ENCODE peak calls at places on chromosomes 6 and 20, in six cellular contexts. P is SJSA1; L is CD4-positive, alpha-beta T cell; X is mesendoderm; A is vagina; V is RWPE2. Z is an unnamed sample.

GRCh38 chr6:135018057-135018456 is 36.6 kb downstream of the HBS1L start:
- DNase-seq in P (no peak), L (no peak), X (no peak), A (no peak), V (no peak), Z (no peak)

GRCh38 chr20:38200646-38201045 is 35.6 kb upstream of the TGM2 start:
- DNase-seq in P (no peak), L (no peak), X (no peak), A (no peak), V (peak), Z (no peak)

GRCh38 chr6:153028261-153028660 is 25.8 kb upstream of the MTRF1L start:
- DNase-seq in P (peak), L (no peak), X (no peak), A (no peak), V (no peak), Z (no peak)

GRCh38 chr20:61387204-61387958 is 135.3 kb downstream of the CDH4 start:
- DNase-seq in P (no peak), L (no peak), X (peak), A (no peak), V (peak), Z (no peak)

GRCh38 chr6:41538556-41539182 is 7.5 kb upstream of the FOXP4 start:
- DNase-seq in P (no peak), L (no peak), X (no peak), A (no peak), V (no peak), Z (no peak)

GRCh38 chr20:11394145-11394833 is 523.4 kb upstream of the BTBD3 start:
- DNase-seq in P (peak), L (no peak), X (no peak), A (no peak), V (no peak), Z (no peak)

GRCh38 chr6:168713839-168714238 is 272.9 kb downstream of the SMOC2 start:
- DNase-seq in P (no peak), L (no peak), X (peak), A (peak), V (no peak), Z (no peak)

GRCh38 chr20:51528263-51529026 is 14.1 kb downstream of the NFATC2 start:
- DNase-seq in P (no peak), L (peak), X (no peak), A (no peak), V (no peak), Z (no peak)

GRCh38 chr20:37243937-37244571 is 17.6 kb downstream of the GHRH start:
- DNase-seq in P (no peak), L (no peak), X (no peak), A (no peak), V (no peak), Z (peak)

GRCh38 chr6:151067684-151068596 is 171.8 kb upstream of the AKAP12 start:
- DNase-seq in P (peak), L (no peak), X (no peak), A (peak), V (peak), Z (peak)

GRCh38 chr20:25249198-25249931 is 1.5 kb downstream of the PYGB start:
- DNase-seq in P (no peak), L (no peak), X (no peak), A (no peak), V (no peak), Z (peak)

GRCh38 chr6:3659748-3660147 is 91.8 kb downstream of the PXDC1 start:
- DNase-seq in P (no peak), L (no peak), X (no peak), A (peak), V (no peak), Z (no peak)

GRCh38 chr6:225121-225721 is 67.1 kb upstream of the DUSP22 start:
- DNase-seq in P (no peak), L (peak), X (no peak), A (peak), V (peak), Z (peak)

GRCh38 chr6:105384004-105384403 is 18.9 kb downstream of the PREP start:
- DNase-seq in P (no peak), L (no peak), X (peak), A (no peak), V (peak), Z (no peak)

GRCh38 chr20:39318911-39319310 is 356.8 kb downstream of the DHX35 start:
- DNase-seq in P (no peak), L (no peak), X (no peak), A (no peak), V (no peak), Z (no peak)

GRCh38 chr6:20826378-20826777 is 292.1 kb downstream of the CDKAL1 start:
- DNase-seq in P (peak), L (no peak), X (no peak), A (no peak), V (no peak), Z (no peak)

DNA sequence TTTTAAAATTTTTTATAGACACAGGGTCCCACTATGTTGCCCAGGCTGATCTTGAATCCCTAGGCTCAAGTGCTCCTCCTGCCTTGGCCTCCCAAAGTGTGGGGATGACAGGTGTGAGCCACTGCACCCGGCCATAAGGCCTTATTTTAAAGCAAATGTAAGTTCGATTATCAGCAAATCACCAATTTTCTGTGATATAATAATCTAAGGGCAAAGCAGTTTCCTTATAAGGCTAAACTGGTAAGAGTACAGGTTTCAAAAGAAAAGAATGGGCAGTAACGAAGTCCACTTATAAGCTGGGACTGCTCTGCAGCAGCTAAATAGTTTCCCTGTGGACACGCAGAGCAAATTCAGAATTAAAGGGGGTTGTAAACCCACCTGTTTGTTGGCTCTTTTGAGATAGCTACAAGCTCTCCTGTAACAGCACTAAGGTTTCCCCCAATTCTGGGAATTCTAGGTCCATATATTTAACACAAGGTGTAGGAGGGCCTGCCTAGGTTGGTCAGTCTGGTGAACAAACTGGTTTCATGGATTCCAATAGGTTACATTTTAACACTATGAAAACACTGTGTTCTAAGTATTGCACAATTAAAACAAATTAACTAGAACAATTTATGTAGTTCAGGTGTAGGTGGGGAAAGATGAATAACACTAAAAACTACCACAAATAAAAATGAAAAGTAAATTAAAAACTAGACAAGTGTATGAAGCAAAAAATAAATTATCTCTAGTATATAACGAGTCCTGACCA is 26.3 kb downstream of the LHFPL5 start:
- DNase-seq in P (no peak), L (no peak), X (no peak), A (no peak), V (no peak), Z (no peak)
- H3K27ac ChIP-seq in P (no peak), L (no peak), X (no peak), A (no peak), V (no peak), Z (no peak)

GRCh38 chr6:63803371-63803770 is 167.8 kb downstream of the PHF3 start:
- DNase-seq in P (no peak), L (no peak), X (no peak), A (no peak), V (no peak), Z (no peak)
- H3K27ac ChIP-seq in P (no peak), L (no peak), X (no peak), A (no peak), V (peak), Z (no peak)

GRCh38 chr6:112205521-112206458 is 48.6 kb downstream of the LAMA4 start:
- DNase-seq in P (peak), L (no peak), X (peak), A (no peak), V (no peak), Z (no peak)
- H3K27ac ChIP-seq in P (no peak), L (no peak), X (peak), A (peak), V (peak), Z (no peak)

GRCh38 chr6:158909938-158910337 is 90.1 kb downstream of the RSPH3 start:
- DNase-seq in P (no peak), L (no peak), X (peak), A (no peak), V (no peak), Z (no peak)
- H3K27ac ChIP-seq in P (no peak), L (no peak), X (no peak), A (no peak), V (peak), Z (no peak)

GRCh38 chr6:99393698-99394531 is at the start of gene COQ3:
- DNase-seq in P (peak), L (peak), X (peak), A (no peak), V (peak), Z (peak)
- H3K27ac ChIP-seq in P (peak), L (no peak), X (peak), A (peak), V (peak), Z (peak)

DNA sequence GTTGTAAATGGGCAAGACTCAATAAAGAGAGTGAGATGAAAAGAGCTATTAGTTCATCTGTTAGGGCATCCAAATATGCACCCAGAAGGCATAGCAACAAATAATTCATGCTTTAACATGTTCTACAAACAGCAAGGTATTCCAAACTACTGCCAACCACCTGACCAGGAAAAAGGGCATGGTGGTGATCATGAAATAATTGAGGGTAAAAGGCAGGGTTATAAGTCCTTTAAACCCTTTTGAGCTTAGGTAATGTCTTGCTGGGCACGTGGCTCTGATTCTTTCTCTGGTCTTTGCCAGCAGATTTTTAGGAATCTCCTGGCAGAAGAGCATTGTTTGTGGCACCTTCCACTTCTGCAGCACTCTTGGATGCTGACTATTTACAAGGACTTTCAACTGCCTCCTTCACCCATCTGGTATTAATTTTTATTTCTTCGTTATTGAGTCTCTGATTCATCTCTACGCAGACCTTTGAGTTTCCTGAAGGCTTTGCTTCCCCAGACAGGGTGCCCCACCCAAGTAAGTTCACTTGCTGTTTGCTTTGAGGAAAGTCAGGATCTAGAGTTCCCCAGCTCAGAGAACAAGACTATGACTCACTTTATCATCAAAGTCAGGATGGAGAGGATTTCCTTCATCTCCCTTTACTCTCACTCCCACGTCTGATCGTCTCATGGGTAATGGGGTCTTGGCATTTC is 83.4 kb upstream of the NEDD9 start:
- DNase-seq in P (peak), L (no peak), X (no peak), A (no peak), V (no peak), Z (no peak)
- H3K27ac ChIP-seq in P (peak), L (no peak), X (no peak), A (peak), V (peak), Z (no peak)

GRCh38 chr6:37190159-37190535 is 20.2 kb downstream of the PIM1 start:
- DNase-seq in P (no peak), L (no peak), X (no peak), A (no peak), V (no peak), Z (no peak)
- H3K27ac ChIP-seq in P (no peak), L (no peak), X (no peak), A (no peak), V (no peak), Z (no peak)

DNA sequence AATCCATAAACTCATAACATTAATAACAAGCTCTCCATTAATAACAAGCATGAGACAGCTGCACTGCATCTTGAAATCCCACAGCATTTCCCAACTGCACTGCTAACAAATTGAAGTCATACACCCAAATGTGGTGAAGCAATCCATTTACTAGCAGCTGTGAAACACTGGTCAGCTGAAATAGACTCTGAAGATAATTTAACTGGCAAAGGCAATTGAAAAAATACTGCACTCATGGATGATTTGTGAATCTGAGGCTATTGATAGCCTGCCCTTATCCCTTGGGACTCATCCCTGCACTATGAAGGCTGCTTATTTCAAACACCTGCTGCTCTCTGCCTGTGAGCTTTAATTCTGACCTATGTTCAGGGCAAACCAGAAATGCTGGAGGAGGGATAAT is 49.1 kb upstream of the PLCB1 start:
- DNase-seq in P (no peak), L (no peak), X (no peak), A (no peak), V (no peak), Z (peak)
- H3K27ac ChIP-seq in P (no peak), L (no peak), X (no peak), A (no peak), V (no peak), Z (no peak)

DNA sequence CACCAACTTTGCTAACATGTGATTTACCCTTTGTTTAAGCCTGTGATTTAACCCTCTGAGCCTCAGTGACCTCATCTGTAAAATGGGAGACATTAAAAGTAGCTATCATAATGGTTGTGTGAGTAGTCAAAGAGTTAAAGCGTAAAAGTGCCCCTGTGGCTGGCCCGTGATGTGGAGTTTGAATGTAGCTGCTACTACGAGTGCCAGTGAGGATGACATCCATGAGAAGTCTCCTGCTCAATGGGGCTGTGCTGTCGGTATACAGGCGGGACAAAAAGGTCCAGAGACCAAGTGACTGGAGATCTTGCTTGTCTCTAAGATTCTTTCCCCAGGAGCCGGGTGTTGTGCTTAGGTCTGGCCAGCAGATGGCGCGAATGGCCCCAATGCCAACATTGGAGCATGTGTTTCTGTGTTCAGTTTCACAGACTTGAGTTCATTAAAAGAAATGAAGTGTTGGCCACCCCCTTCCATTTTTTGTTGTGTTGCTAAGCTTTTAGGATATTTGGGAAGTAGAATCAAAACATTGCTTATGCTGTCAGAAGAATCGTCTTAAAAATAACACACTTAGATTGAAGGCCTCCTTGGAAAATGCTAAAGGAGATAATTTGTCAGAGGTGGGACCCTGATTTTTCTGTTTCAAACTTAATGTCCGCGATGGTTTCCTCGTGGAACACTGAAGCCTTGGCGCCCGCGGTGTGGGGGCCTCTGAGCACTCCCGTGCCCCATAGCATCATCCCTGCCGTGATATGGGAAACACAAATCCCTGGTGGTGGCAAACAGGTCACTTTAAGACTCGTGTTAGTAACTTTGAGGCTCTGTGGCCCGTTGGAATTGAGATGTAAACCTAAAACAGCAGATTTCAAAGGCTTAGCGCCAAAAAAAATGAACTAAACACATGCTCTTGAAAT is 9.3 kb upstream of the RBM38 start:
- DNase-seq in P (peak), L (peak), X (peak), A (no peak), V (peak), Z (peak)
- H3K27ac ChIP-seq in P (no peak), L (no peak), X (no peak), A (no peak), V (no peak), Z (no peak)

DNA sequence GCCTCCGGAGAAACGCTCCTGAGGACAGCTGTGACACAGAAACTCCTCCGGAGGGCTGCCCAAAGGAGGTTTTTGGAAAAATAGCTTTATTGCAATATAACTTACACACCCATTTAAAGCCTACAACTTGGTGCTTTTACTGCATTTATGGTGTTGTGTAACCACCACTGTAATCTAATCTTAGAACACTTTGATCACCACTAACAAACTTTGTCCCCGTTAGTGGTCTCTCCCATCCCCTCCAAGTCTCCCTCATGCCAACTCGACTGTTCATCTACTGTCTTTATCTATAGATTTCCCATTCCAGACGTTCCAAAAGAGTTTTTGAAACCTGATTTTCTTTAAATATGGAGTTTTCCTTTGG is 62.8 kb downstream of the SYNJ2 start:
- DNase-seq in P (no peak), L (no peak), X (no peak), A (no peak), V (no peak), Z (no peak)
- H3K27ac ChIP-seq in P (no peak), L (no peak), X (no peak), A (peak), V (no peak), Z (peak)